ENCODE peak calls at places on chromosomes 7 and 10, in seven cellular contexts. One of them, this sample, is unnamed.

GRCh38 chr7:132109768-132110167 is 466.5 kb downstream of the PLXNA4 start:
- DNase-seq in upper lobe of right lung: no peak
- DNase-seq in coronary artery: no peak
- DNase-seq in GM12865: no peak
- DNase-seq in activated naive CD4-positive, alpha-beta T cell treated with anti-CD3 and anti-CD28 coated beads, Interleukin-2, amount 10 ng/mL, durations not matched to agents 7 days and 5 days: no peak
- DNase-seq in Calu3: no peak
- DNase-seq in AG10803: no peak
- DNase-seq in this sample: no peak

GRCh38 chr7:27840760-27841364 is 100.9 kb downstream of the TAX1BP1 start:
- DNase-seq in upper lobe of right lung: no peak
- DNase-seq in coronary artery: no peak
- DNase-seq in GM12865: no peak
- DNase-seq in activated naive CD4-positive, alpha-beta T cell treated with anti-CD3 and anti-CD28 coated beads, Interleukin-2, amount 10 ng/mL, durations not matched to agents 7 days and 5 days: no peak
- DNase-seq in Calu3: no peak
- DNase-seq in AG10803: no peak
- DNase-seq in this sample: no peak

GRCh38 chr10:119517235-119518141 is 25.0 kb downstream of the RGS10 start:
- DNase-seq in upper lobe of right lung: no peak
- DNase-seq in coronary artery: no peak
- DNase-seq in GM12865: peak
- DNase-seq in activated naive CD4-positive, alpha-beta T cell treated with anti-CD3 and anti-CD28 coated beads, Interleukin-2, amount 10 ng/mL, durations not matched to agents 7 days and 5 days: peak
- DNase-seq in Calu3: no peak
- DNase-seq in AG10803: peak
- DNase-seq in this sample: no peak

GRCh38 chr7:66558201-66558641 is 70.5 kb upstream of the KCTD7 start:
- DNase-seq in upper lobe of right lung: no peak
- DNase-seq in coronary artery: no peak
- DNase-seq in GM12865: no peak
- DNase-seq in activated naive CD4-positive, alpha-beta T cell treated with anti-CD3 and anti-CD28 coated beads, Interleukin-2, amount 10 ng/mL, durations not matched to agents 7 days and 5 days: no peak
- DNase-seq in Calu3: no peak
- DNase-seq in AG10803: no peak
- DNase-seq in this sample: no peak

GRCh38 chr7:13551503-13551902 is 438.0 kb downstream of the ETV1 start:
- DNase-seq in upper lobe of right lung: no peak
- DNase-seq in coronary artery: no peak
- DNase-seq in GM12865: no peak
- DNase-seq in activated naive CD4-positive, alpha-beta T cell treated with anti-CD3 and anti-CD28 coated beads, Interleukin-2, amount 10 ng/mL, durations not matched to agents 7 days and 5 days: no peak
- DNase-seq in Calu3: no peak
- DNase-seq in AG10803: no peak
- DNase-seq in this sample: no peak

GRCh38 chr7:135342887-135343286 is 109.2 kb downstream of the STRA8 start:
- DNase-seq in upper lobe of right lung: no peak
- DNase-seq in coronary artery: no peak
- DNase-seq in GM12865: no peak
- DNase-seq in activated naive CD4-positive, alpha-beta T cell treated with anti-CD3 and anti-CD28 coated beads, Interleukin-2, amount 10 ng/mL, durations not matched to agents 7 days and 5 days: no peak
- DNase-seq in Calu3: no peak
- DNase-seq in AG10803: no peak
- DNase-seq in this sample: peak

GRCh38 chr10:8352696-8353095 is 298.2 kb downstream of the GATA3 start:
- DNase-seq in upper lobe of right lung: no peak
- DNase-seq in coronary artery: no peak
- DNase-seq in GM12865: no peak
- DNase-seq in activated naive CD4-positive, alpha-beta T cell treated with anti-CD3 and anti-CD28 coated beads, Interleukin-2, amount 10 ng/mL, durations not matched to agents 7 days and 5 days: no peak
- DNase-seq in Calu3: no peak
- DNase-seq in AG10803: no peak
- DNase-seq in this sample: no peak

GRCh38 chr7:105097619-105098018 is 83.6 kb downstream of the KMT2E start:
- DNase-seq in upper lobe of right lung: no peak
- DNase-seq in coronary artery: no peak
- DNase-seq in GM12865: no peak
- DNase-seq in activated naive CD4-positive, alpha-beta T cell treated with anti-CD3 and anti-CD28 coated beads, Interleukin-2, amount 10 ng/mL, durations not matched to agents 7 days and 5 days: no peak
- DNase-seq in Calu3: no peak
- DNase-seq in AG10803: peak
- DNase-seq in this sample: no peak

GRCh38 chr10:110141185-110141584 is 66.2 kb upstream of the MXI1 start:
- DNase-seq in upper lobe of right lung: no peak
- DNase-seq in coronary artery: no peak
- DNase-seq in GM12865: no peak
- DNase-seq in activated naive CD4-positive, alpha-beta T cell treated with anti-CD3 and anti-CD28 coated beads, Interleukin-2, amount 10 ng/mL, durations not matched to agents 7 days and 5 days: no peak
- DNase-seq in Calu3: no peak
- DNase-seq in AG10803: peak
- DNase-seq in this sample: no peak

GRCh38 chr7:79298145-79298760 is 155.2 kb downstream of the MAGI2 start:
- DNase-seq in upper lobe of right lung: no peak
- DNase-seq in coronary artery: no peak
- DNase-seq in GM12865: peak
- DNase-seq in activated naive CD4-positive, alpha-beta T cell treated with anti-CD3 and anti-CD28 coated beads, Interleukin-2, amount 10 ng/mL, durations not matched to agents 7 days and 5 days: peak
- DNase-seq in Calu3: peak
- DNase-seq in AG10803: peak
- DNase-seq in this sample: peak

GRCh38 chr10:110274072-110274627 is 30.6 kb downstream of the SMNDC1 start:
- DNase-seq in upper lobe of right lung: no peak
- DNase-seq in coronary artery: no peak
- DNase-seq in GM12865: peak
- DNase-seq in activated naive CD4-positive, alpha-beta T cell treated with anti-CD3 and anti-CD28 coated beads, Interleukin-2, amount 10 ng/mL, durations not matched to agents 7 days and 5 days: no peak
- DNase-seq in Calu3: no peak
- DNase-seq in AG10803: no peak
- DNase-seq in this sample: no peak

GRCh38 chr10:126903646-126904360 is 1.4 kb upstream of the DOCK1 start:
- DNase-seq in upper lobe of right lung: no peak
- DNase-seq in coronary artery: no peak
- DNase-seq in GM12865: no peak
- DNase-seq in activated naive CD4-positive, alpha-beta T cell treated with anti-CD3 and anti-CD28 coated beads, Interleukin-2, amount 10 ng/mL, durations not matched to agents 7 days and 5 days: no peak
- DNase-seq in Calu3: no peak
- DNase-seq in AG10803: no peak
- DNase-seq in this sample: no peak

GRCh38 chr10:11034762-11035161 is 17.1 kb downstream of the CELF2 start:
- DNase-seq in upper lobe of right lung: no peak
- DNase-seq in coronary artery: no peak
- DNase-seq in GM12865: no peak
- DNase-seq in activated naive CD4-positive, alpha-beta T cell treated with anti-CD3 and anti-CD28 coated beads, Interleukin-2, amount 10 ng/mL, durations not matched to agents 7 days and 5 days: no peak
- DNase-seq in Calu3: no peak
- DNase-seq in AG10803: no peak
- DNase-seq in this sample: no peak

GRCh38 chr10:11863353-11864105 is 40.4 kb downstream of the PROSER2 start:
- DNase-seq in upper lobe of right lung: peak
- DNase-seq in coronary artery: no peak
- DNase-seq in GM12865: peak
- DNase-seq in activated naive CD4-positive, alpha-beta T cell treated with anti-CD3 and anti-CD28 coated beads, Interleukin-2, amount 10 ng/mL, durations not matched to agents 7 days and 5 days: peak
- DNase-seq in Calu3: no peak
- DNase-seq in AG10803: no peak
- DNase-seq in this sample: peak

GRCh38 chr10:122847782-122848604 is 2.3 kb upstream of the CUZD1 start:
- DNase-seq in upper lobe of right lung: no peak
- DNase-seq in coronary artery: no peak
- DNase-seq in GM12865: no peak
- DNase-seq in activated naive CD4-positive, alpha-beta T cell treated with anti-CD3 and anti-CD28 coated beads, Interleukin-2, amount 10 ng/mL, durations not matched to agents 7 days and 5 days: no peak
- DNase-seq in Calu3: no peak
- DNase-seq in AG10803: no peak
- DNase-seq in this sample: no peak

GRCh38 chr10:128599030-128599429 is 472.8 kb upstream of the MKI67 start:
- DNase-seq in upper lobe of right lung: no peak
- DNase-seq in coronary artery: no peak
- DNase-seq in GM12865: no peak
- DNase-seq in activated naive CD4-positive, alpha-beta T cell treated with anti-CD3 and anti-CD28 coated beads, Interleukin-2, amount 10 ng/mL, durations not matched to agents 7 days and 5 days: no peak
- DNase-seq in Calu3: no peak
- DNase-seq in AG10803: no peak
- DNase-seq in this sample: no peak

GRCh38 chr10:1151071-1152033 is 95.2 kb downstream of the WDR37 start:
- DNase-seq in upper lobe of right lung: peak
- DNase-seq in coronary artery: peak
- DNase-seq in GM12865: no peak
- DNase-seq in activated naive CD4-positive, alpha-beta T cell treated with anti-CD3 and anti-CD28 coated beads, Interleukin-2, amount 10 ng/mL, durations not matched to agents 7 days and 5 days: no peak
- DNase-seq in Calu3: peak
- DNase-seq in AG10803: no peak
- DNase-seq in this sample: no peak

GRCh38 chr7:149175150-149175549 is 20.2 kb upstream of the ZNF282 start:
- DNase-seq in upper lobe of right lung: no peak
- DNase-seq in coronary artery: no peak
- DNase-seq in GM12865: no peak
- DNase-seq in activated naive CD4-positive, alpha-beta T cell treated with anti-CD3 and anti-CD28 coated beads, Interleukin-2, amount 10 ng/mL, durations not matched to agents 7 days and 5 days: no peak
- DNase-seq in Calu3: no peak
- DNase-seq in AG10803: no peak
- DNase-seq in this sample: no peak

GRCh38 chr10:79310911-79311573 is 36.2 kb upstream of the PPIF start:
- DNase-seq in upper lobe of right lung: no peak
- DNase-seq in coronary artery: no peak
- DNase-seq in GM12865: no peak
- DNase-seq in activated naive CD4-positive, alpha-beta T cell treated with anti-CD3 and anti-CD28 coated beads, Interleukin-2, amount 10 ng/mL, durations not matched to agents 7 days and 5 days: no peak
- DNase-seq in Calu3: no peak
- DNase-seq in AG10803: no peak
- DNase-seq in this sample: no peak

GRCh38 chr10:50600286-50600685 is 23.5 kb downstream of the SGMS1 start:
- DNase-seq in upper lobe of right lung: no peak
- DNase-seq in coronary artery: no peak
- DNase-seq in GM12865: no peak
- DNase-seq in activated naive CD4-positive, alpha-beta T cell treated with anti-CD3 and anti-CD28 coated beads, Interleukin-2, amount 10 ng/mL, durations not matched to agents 7 days and 5 days: no peak
- DNase-seq in Calu3: no peak
- DNase-seq in AG10803: no peak
- DNase-seq in this sample: no peak

GRCh38 chr7:95688931-95689453 is 83.4 kb upstream of the DYNC1I1 start:
- DNase-seq in upper lobe of right lung: no peak
- DNase-seq in coronary artery: no peak
- DNase-seq in GM12865: no peak
- DNase-seq in activated naive CD4-positive, alpha-beta T cell treated with anti-CD3 and anti-CD28 coated beads, Interleukin-2, amount 10 ng/mL, durations not matched to agents 7 days and 5 days: no peak
- DNase-seq in Calu3: no peak
- DNase-seq in AG10803: no peak
- DNase-seq in this sample: no peak

GRCh38 chr7:142717453-142717852 is 31.8 kb upstream of the PRSS1 start:
- DNase-seq in upper lobe of right lung: no peak
- DNase-seq in coronary artery: no peak
- DNase-seq in GM12865: no peak
- DNase-seq in activated naive CD4-positive, alpha-beta T cell treated with anti-CD3 and anti-CD28 coated beads, Interleukin-2, amount 10 ng/mL, durations not matched to agents 7 days and 5 days: peak
- DNase-seq in Calu3: no peak
- DNase-seq in AG10803: no peak
- DNase-seq in this sample: no peak

GRCh38 chr7:115409682-115410426 is 488.0 kb downstream of the MDFIC start:
- DNase-seq in upper lobe of right lung: no peak
- DNase-seq in coronary artery: no peak
- DNase-seq in GM12865: no peak
- DNase-seq in activated naive CD4-positive, alpha-beta T cell treated with anti-CD3 and anti-CD28 coated beads, Interleukin-2, amount 10 ng/mL, durations not matched to agents 7 days and 5 days: no peak
- DNase-seq in Calu3: no peak
- DNase-seq in AG10803: no peak
- DNase-seq in this sample: no peak

GRCh38 chr10:34249634-34250033 is 565.5 kb downstream of the PARD3 start:
- DNase-seq in upper lobe of right lung: no peak
- DNase-seq in coronary artery: no peak
- DNase-seq in GM12865: peak
- DNase-seq in activated naive CD4-positive, alpha-beta T cell treated with anti-CD3 and anti-CD28 coated beads, Interleukin-2, amount 10 ng/mL, durations not matched to agents 7 days and 5 days: no peak
- DNase-seq in Calu3: no peak
- DNase-seq in AG10803: no peak
- DNase-seq in this sample: no peak

GRCh38 chr10:60235001-60235400 is 154.7 kb downstream of the ANK3 start:
- DNase-seq in upper lobe of right lung: no peak
- DNase-seq in coronary artery: no peak
- DNase-seq in GM12865: no peak
- DNase-seq in activated naive CD4-positive, alpha-beta T cell treated with anti-CD3 and anti-CD28 coated beads, Interleukin-2, amount 10 ng/mL, durations not matched to agents 7 days and 5 days: no peak
- DNase-seq in Calu3: peak
- DNase-seq in AG10803: peak
- DNase-seq in this sample: no peak

GRCh38 chr10:49620286-49620810 is 6.5 kb downstream of the CHAT start:
- DNase-seq in upper lobe of right lung: peak
- DNase-seq in coronary artery: no peak
- DNase-seq in GM12865: no peak
- DNase-seq in activated naive CD4-positive, alpha-beta T cell treated with anti-CD3 and anti-CD28 coated beads, Interleukin-2, amount 10 ng/mL, durations not matched to agents 7 days and 5 days: no peak
- DNase-seq in Calu3: no peak
- DNase-seq in AG10803: no peak
- DNase-seq in this sample: no peak

GRCh38 chr7:116236020-116236630 is 25.8 kb downstream of the TES start:
- DNase-seq in upper lobe of right lung: no peak
- DNase-seq in coronary artery: no peak
- DNase-seq in GM12865: peak
- DNase-seq in activated naive CD4-positive, alpha-beta T cell treated with anti-CD3 and anti-CD28 coated beads, Interleukin-2, amount 10 ng/mL, durations not matched to agents 7 days and 5 days: peak
- DNase-seq in Calu3: peak
- DNase-seq in AG10803: peak
- DNase-seq in this sample: peak

This sample was measured in RPMI8226.